ENCODE peak calls at places on chromosome 22, in five cellular contexts. E is AG04450, L is fibroblast of villous mesenchyme, A is psoas muscle, B is nephron progenitor cell. D is an unnamed sample.

GRCh38 chr22:22787805-22788459 is 99.7 kb upstream of the IGLL5 start:
- DNase-seq in B (peak; percentile 76), L (peak; percentile 45), E (no peak), A (peak; percentile 66), D (no peak)

GRCh38 chr22:23549198-23549595 is 30.9 kb downstream of the IGLL1 start:
- DNase-seq in B (no peak), A (no peak), L (no peak), E (no peak), D (no peak)

GRCh38 chr22:30187094-30187493 is 59.5 kb downstream of the LIF start:
- DNase-seq in L (no peak), E (no peak), B (no peak), A (no peak), D (no peak)

GRCh38 chr22:29308148-29308790 is 1.8 kb downstream of the GAS2L1 start:
- DNase-seq in A (peak; percentile 79), E (no peak), L (no peak), B (no peak), D (no peak)

GRCh38 chr22:44462246-44463015 is 35.6 kb downstream of the RTL6 start:
- DNase-seq in A (no peak), E (no peak), B (no peak), L (no peak), D (no peak)

GRCh38 chr22:32810241-32811133 is 9.0 kb downstream of the TIMP3 start:
- DNase-seq in B (no peak), L (peak; percentile 82), E (no peak), A (no peak), D (no peak)

GRCh38 chr22:42865536-42865935 is 8.5 kb upstream of the ARFGAP3 start:
- DNase-seq in E (no peak), A (no peak), B (no peak), L (no peak), D (no peak)

GRCh38 chr22:39244496-39245129 is at the start of gene PDGFB:
- DNase-seq in B (peak; percentile 26), A (peak; percentile 68), L (peak; percentile 31), E (no peak), D (no peak)

GRCh38 chr22:17087176-17088131 is 2.7 kb downstream of the IL17RA start:
- DNase-seq in B (no peak), A (no peak), E (peak; percentile 65), L (peak; percentile 86), D (peak; percentile 34)

GRCh38 chr22:19832476-19833108 is 22.1 kb downstream of the GNB1L start:
- DNase-seq in B (no peak), A (no peak), E (no peak), L (no peak), D (no peak)

GRCh38 chr22:19244600-19245352 is 46.7 kb downstream of the CLTCL1 start:
- DNase-seq in E (no peak), A (no peak), L (no peak), B (no peak), D (no peak)

GRCh38 chr22:25113316-25113721 is 86.3 kb upstream of the CRYBB3 start:
- DNase-seq in A (peak; percentile 76), E (no peak), L (no peak), B (no peak), D (no peak)

GRCh38 chr22:38176170-38176741 is 5.4 kb downstream of the PLA2G6 start:
- DNase-seq in L (peak; percentile 86), A (peak; percentile 97), B (no peak), E (peak; percentile 86), D (peak; percentile 89)

GRCh38 chr22:26565181-26565580 is 24.8 kb downstream of the TPST2 start:
- DNase-seq in A (peak; percentile 26), B (no peak), L (no peak), E (no peak), D (no peak)

GRCh38 chr22:26564181-26564580 is 25.8 kb downstream of the TPST2 start:
- DNase-seq in L (no peak), B (no peak), E (no peak), A (peak; percentile 20), D (no peak)

GRCh38 chr22:26564672-26565071 is 25.3 kb downstream of the TPST2 start:
- DNase-seq in A (peak; percentile 1), L (no peak), B (no peak), E (no peak), D (no peak)

GRCh38 chr22:26561756-26562417 is 28.0 kb downstream of the TPST2 start:
- DNase-seq in E (no peak), A (peak; percentile 84), B (no peak), L (no peak), D (no peak)

GRCh38 chr22:26563022-26563421 is 26.9 kb downstream of the TPST2 start:
- DNase-seq in A (no peak), L (no peak), E (no peak), B (no peak), D (no peak)
- TF ChIP-seq CTCF in A (no peak), L (no peak), E (no peak), B (no peak), D (no peak)

GRCh38 chr22:36405671-36406070 is 17.9 kb upstream of the MYH9 start:
- DNase-seq in A (no peak), E (no peak), L (peak; percentile 66), B (no peak), D (no peak)
- TF ChIP-seq CTCF in A (no peak), E (no peak), L (peak; percentile 8), B (no peak), D (peak; percentile 9)

DNA sequence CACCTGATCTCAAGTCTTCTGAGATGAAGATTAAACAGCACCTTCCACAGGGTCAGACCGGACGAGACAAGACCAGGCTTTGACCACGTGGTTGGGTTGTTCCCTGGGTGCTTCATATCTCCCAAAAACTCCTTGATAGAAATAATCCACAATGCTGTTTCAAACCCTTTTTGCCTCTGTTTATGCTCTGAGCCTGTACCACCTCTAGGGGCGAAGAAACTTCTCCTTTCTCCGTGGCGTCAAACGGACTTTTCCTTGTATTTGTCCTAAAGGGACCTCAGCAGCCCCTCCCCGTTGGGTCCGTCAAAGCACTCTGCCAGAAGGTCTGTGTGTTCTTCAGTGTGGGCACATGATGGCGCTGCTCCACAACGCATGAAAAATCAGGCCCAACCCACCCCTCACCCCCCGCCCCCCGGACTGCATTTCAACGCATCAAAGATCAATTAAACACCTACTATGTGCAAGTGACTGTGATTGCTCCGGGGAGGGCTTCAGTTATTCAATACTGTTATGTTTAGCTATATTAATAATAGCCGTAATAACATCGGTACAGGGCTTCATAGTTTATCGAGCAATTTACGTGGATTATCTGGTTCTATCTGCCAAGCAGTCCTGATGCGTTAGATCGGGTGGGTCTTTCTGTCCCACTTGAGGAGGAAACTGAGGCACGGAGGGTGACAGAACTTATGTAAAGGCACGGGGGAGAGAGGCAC is 17.3 kb upstream of the EIF3D start:
- DNase-seq in B (peak; percentile 67), L (peak; percentile 58), A (peak; percentile 59), E (no peak), D (no peak)
- TF ChIP-seq CTCF in B (peak; percentile 65), L (peak; percentile 58), A (peak; percentile 47), E (peak; percentile 58), D (peak; percentile 52)

GRCh38 chr22:50545522-50546325 is at the start of gene KLHDC7B:
- DNase-seq in L (peak; percentile 68), A (peak; percentile 46), E (no peak), B (no peak), D (no peak)
- TF ChIP-seq CTCF in L (peak; percentile 42), A (no peak), E (peak; percentile 34), B (no peak), D (no peak)

D was measured in AG09319.